ENCODE peak calls at places on chromosomes 7 and 10, in ten cellular contexts. E, I, U, J, C, R, H, M, Q and V are unnamed samples. For H3K4me1, the result is how much of the 10 kb centered on the place peaks cover.

GRCh38 chr10:84356951-84357350 is 28.6 kb downstream of the CCSER2 start:
- DNase-seq in E (peak), I (no peak), U (no peak), J (no peak), C (no peak), R (no peak), H (no peak), M (no peak), Q (no peak), V (peak)

GRCh38 chr7:92496876-92497275 is 19.1 kb upstream of the ERVW-1 start:
- DNase-seq in E (no peak), I (peak), U (no peak), J (no peak), C (no peak), R (no peak), H (no peak), M (peak), Q (no peak), V (no peak)

GRCh38 chr7:127582361-127582760 is 3.0 kb downstream of the GCC1 start:
- DNase-seq in E (no peak), I (no peak), U (no peak), J (no peak), C (peak), R (no peak), H (no peak), M (no peak), Q (peak), V (no peak)

GRCh38 chr7:80480566-80480965 is 31.3 kb downstream of the GNAT3 start:
- DNase-seq in E (no peak), I (no peak), U (no peak), J (no peak), C (no peak), R (no peak), H (no peak), M (peak), Q (no peak), V (no peak)

GRCh38 chr7:86775203-86775602 is 131.5 kb downstream of the GRM3 start:
- DNase-seq in E (no peak), I (no peak), U (no peak), J (no peak), C (no peak), R (no peak), H (no peak), M (no peak), Q (no peak), V (no peak)

GRCh38 chr10:60099998-60100747 is 193.8 kb upstream of the CCDC6 start:
- DNase-seq in E (peak), I (peak), U (no peak), J (peak), C (no peak), R (peak), H (peak), M (peak), Q (no peak), V (peak)

GRCh38 chr10:5089869-5090268 is 4.3 kb upstream of the AKR1C3 start:
- DNase-seq in E (no peak), I (peak), U (no peak), J (no peak), C (no peak), R (peak), H (no peak), M (no peak), Q (no peak), V (peak)

GRCh38 chr7:107564553-107565298 is 955 bp downstream of the DUS4L start:
- DNase-seq in E (no peak), I (peak), U (no peak), J (no peak), C (no peak), R (peak), H (no peak), M (peak), Q (no peak), V (no peak)

GRCh38 chr7:30331338-30331737 is 46.9 kb downstream of the ZNRF2 start:
- DNase-seq in E (no peak), I (peak), U (no peak), J (no peak), C (no peak), R (no peak), H (no peak), M (no peak), Q (no peak), V (no peak)

GRCh38 chr7:88111136-88111748 is 108.6 kb downstream of the SRI start:
- DNase-seq in E (peak), I (peak), U (no peak), J (peak), C (no peak), R (peak), H (peak), M (peak), Q (no peak), V (no peak)

GRCh38 chr10:5305374-5305773 is 59.4 kb upstream of the UCN3 start:
- DNase-seq in E (no peak), I (peak), U (no peak), J (no peak), C (no peak), R (no peak), H (no peak), M (no peak), Q (no peak), V (no peak)

GRCh38 chr10:129467346-129468119 is 492 bp downstream of the MGMT start:
- DNase-seq in E (no peak), I (peak), U (no peak), J (no peak), C (peak), R (no peak), H (no peak), M (no peak), Q (no peak), V (no peak)

GRCh38 chr10:106355450-106355849 is 809.1 kb downstream of the SORCS1 start:
- DNase-seq in E (no peak), I (peak), U (no peak), J (no peak), C (no peak), R (no peak), H (no peak), M (no peak), Q (no peak), V (no peak)

GRCh38 chr7:101087334-101088068 is 2.2 kb downstream of the TRIM56 start:
- DNase-seq in E (no peak), I (no peak), U (no peak), J (no peak), C (no peak), R (no peak), H (no peak), M (no peak), Q (no peak), V (no peak)

GRCh38 chr10:123622381-123622780 is 43.8 kb upstream of the GPR26 start:
- DNase-seq in E (no peak), I (peak), U (no peak), J (no peak), C (no peak), R (no peak), H (no peak), M (no peak), Q (no peak), V (no peak)

GRCh38 chr7:77328669-77329068 is 87.5 kb downstream of the GSAP start:
- DNase-seq in E (no peak), I (peak), U (no peak), J (no peak), C (no peak), R (no peak), H (no peak), M (peak), Q (no peak), V (no peak)

GRCh38 chr10:11179231-11180105 is 161.8 kb downstream of the CELF2 start:
- DNase-seq in E (no peak), I (no peak), U (no peak), J (no peak), C (no peak), R (no peak), H (no peak), M (no peak), Q (no peak), V (no peak)

GRCh38 chr7:5083291-5083690 is 37.6 kb downstream of the RBAK start:
- DNase-seq in E (no peak), I (no peak), U (no peak), J (no peak), C (no peak), R (no peak), H (no peak), M (no peak), Q (no peak), V (no peak)

GRCh38 chr7:155795951-155796350 is 16.3 kb downstream of the SHH start:
- DNase-seq in E (no peak), I (no peak), U (no peak), J (no peak), C (no peak), R (no peak), H (no peak), M (no peak), Q (no peak), V (no peak)

GRCh38 chr10:110208614-110209398 is 1.4 kb downstream of the MXI1 start:
- DNase-seq in E (peak), I (peak), U (no peak), J (no peak), C (peak), R (peak), H (peak), M (no peak), Q (peak), V (no peak)

GRCh38 chr10:29377333-29377961 is 88.6 kb downstream of the LYZL1 start:
- DNase-seq in E (no peak), I (peak), U (no peak), J (no peak), C (no peak), R (peak), H (peak), M (no peak), Q (no peak), V (peak)

GRCh38 chr7:138125119-138125518 is 48.9 kb downstream of the AKR1D1 start:
- DNase-seq in E (no peak), I (peak), U (no peak), J (no peak), C (no peak), R (peak), H (peak), M (peak), Q (no peak), V (no peak)

GRCh38 chr7:78111384-78111783 is 312.8 kb downstream of the PHTF2 start:
- DNase-seq in E (no peak), I (no peak), U (no peak), J (no peak), C (no peak), R (no peak), H (no peak), M (no peak), Q (no peak), V (no peak)

GRCh38 chr7:70728873-70729552 is 402.9 kb upstream of the GALNT17 start:
- DNase-seq in E (no peak), I (no peak), U (no peak), J (no peak), C (no peak), R (no peak), H (no peak), M (peak), Q (peak), V (peak)

GRCh38 chr10:129955591-129956284 is 8.3 kb downstream of the EBF3 start:
- DNase-seq in E (no peak), I (no peak), U (no peak), J (no peak), C (no peak), R (peak), H (peak), M (no peak), Q (no peak), V (no peak)

GRCh38 chr7:120582916-120583315 is 275.0 kb downstream of the TSPAN12 start:
- DNase-seq in E (no peak), I (peak), U (no peak), J (no peak), C (no peak), R (no peak), H (no peak), M (peak), Q (no peak), V (no peak)

GRCh38 chr10:70348228-70348850 is 34.1 kb downstream of the LRRC20 start:
- DNase-seq in E (peak), I (peak), U (no peak), J (no peak), C (no peak), R (peak), H (peak), M (no peak), Q (no peak), V (peak)
- H3K4me1 ChIP-seq in E (under half), I (under half), U (under half), J (under half), C (under half), R (under half), H (under half), M (under half), Q (under half), V (under half)

GRCh38 chr10:112956631-112957350 is 6.7 kb downstream of the TCF7L2 start:
- DNase-seq in E (no peak), I (peak), U (no peak), J (no peak), C (no peak), R (no peak), H (no peak), M (peak), Q (no peak), V (no peak)

GRCh38 chr10:112953760-112954159 is 3.7 kb downstream of the TCF7L2 start:
- DNase-seq in E (no peak), I (peak), U (no peak), J (no peak), C (no peak), R (peak), H (no peak), M (peak), Q (no peak), V (no peak)

GRCh38 chr10:112957589-112958202 is 7.6 kb downstream of the TCF7L2 start:
- DNase-seq in E (no peak), I (peak), U (no peak), J (no peak), C (no peak), R (no peak), H (no peak), M (peak), Q (no peak), V (no peak)

GRCh38 chr10:112954974-112955735 is 5.1 kb downstream of the TCF7L2 start:
- DNase-seq in E (no peak), I (no peak), U (no peak), J (no peak), C (no peak), R (no peak), H (no peak), M (no peak), Q (no peak), V (no peak)

GRCh38 chr10:112955736-112956421 is 5.8 kb downstream of the TCF7L2 start:
- DNase-seq in E (no peak), I (peak), U (no peak), J (no peak), C (no peak), R (peak), H (no peak), M (peak), Q (no peak), V (no peak)
- H3K4me1 ChIP-seq in E (under half), I (half or more), U (under half), J (under half), C (under half), R (half or more), H (half or more), M (half or more), Q (under half), V (under half)

GRCh38 chr10:73044378-73045285 is 52.0 kb downstream of the P4HA1 start:
- DNase-seq in E (no peak), I (peak), U (no peak), J (no peak), C (no peak), R (peak), H (no peak), M (peak), Q (no peak), V (no peak)

GRCh38 chr10:73039635-73040034 is 57.0 kb downstream of the P4HA1 start:
- DNase-seq in E (no peak), I (peak), U (no peak), J (no peak), C (no peak), R (no peak), H (no peak), M (peak), Q (no peak), V (no peak)

GRCh38 chr10:73043319-73043718 is 53.3 kb downstream of the P4HA1 start:
- DNase-seq in E (no peak), I (no peak), U (no peak), J (no peak), C (no peak), R (no peak), H (no peak), M (no peak), Q (no peak), V (no peak)

GRCh38 chr10:73042130-73042529 is 54.5 kb downstream of the P4HA1 start:
- DNase-seq in E (no peak), I (no peak), U (no peak), J (no peak), C (no peak), R (no peak), H (no peak), M (no peak), Q (no peak), V (no peak)

DNA sequence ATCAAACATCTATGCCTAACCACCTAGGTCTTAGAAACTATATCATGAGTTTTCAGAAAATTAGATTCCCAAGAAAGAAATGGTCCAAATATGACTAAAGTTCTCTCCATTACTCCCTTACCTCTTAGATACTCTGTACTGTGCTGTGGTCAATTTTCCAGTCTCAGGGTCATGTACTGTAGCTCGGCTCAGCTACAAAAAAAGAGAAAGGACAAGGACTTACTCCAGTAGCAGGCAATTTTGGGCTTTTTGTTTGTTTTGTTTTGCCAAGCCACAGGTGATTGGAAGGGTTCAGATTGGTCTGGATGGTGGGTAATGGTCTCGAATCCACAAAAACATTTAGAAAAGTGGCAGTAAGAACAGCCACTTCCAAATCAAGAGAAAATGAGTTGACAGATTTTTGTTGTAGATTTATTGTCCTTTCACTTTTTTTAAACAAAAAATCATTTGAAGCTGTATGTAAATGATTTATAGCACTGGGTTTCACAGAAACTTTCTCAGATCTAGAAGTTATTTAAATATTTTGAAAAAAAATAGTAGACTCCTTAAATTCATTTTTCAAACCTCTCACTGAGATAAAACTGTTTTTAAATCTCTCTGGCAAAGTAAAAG is 52.8 kb downstream of the P4HA1 start:
- DNase-seq in E (no peak), I (no peak), U (no peak), J (no peak), C (no peak), R (no peak), H (no peak), M (peak), Q (no peak), V (no peak)
- H3K4me1 ChIP-seq in E (under half), I (under half), U (under half), J (under half), C (under half), R (under half), H (under half), M (under half), Q (under half), V (under half)

GRCh38 chr10:26439436-26440090 is 1.4 kb downstream of the APBB1IP start:
- DNase-seq in E (no peak), I (peak), U (no peak), J (peak), C (no peak), R (no peak), H (no peak), M (no peak), Q (no peak), V (peak)
- H3K4me1 ChIP-seq in E (under half), I (under half), U (under half), J (half or more), C (under half), R (under half), H (under half), M (under half), Q (under half), V (half or more)

GRCh38 chr7:151254316-151254715 is 5.8 kb upstream of the SMARCD3 start:
- DNase-seq in E (no peak), I (no peak), U (no peak), J (no peak), C (no peak), R (no peak), H (no peak), M (no peak), Q (no peak), V (no peak)

GRCh38 chr7:151251926-151252835 is 3.7 kb upstream of the SMARCD3 start:
- DNase-seq in E (no peak), I (peak), U (no peak), J (no peak), C (peak), R (peak), H (peak), M (peak), Q (peak), V (no peak)

GRCh38 chr7:151254851-151255250 is 6.4 kb upstream of the SMARCD3 start:
- DNase-seq in E (no peak), I (no peak), U (no peak), J (no peak), C (no peak), R (no peak), H (no peak), M (no peak), Q (no peak), V (no peak)

GRCh38 chr7:151251328-151251925 is 2.9 kb upstream of the SMARCD3 start:
- DNase-seq in E (peak), I (peak), U (no peak), J (no peak), C (peak), R (peak), H (peak), M (peak), Q (no peak), V (peak)

DNA sequence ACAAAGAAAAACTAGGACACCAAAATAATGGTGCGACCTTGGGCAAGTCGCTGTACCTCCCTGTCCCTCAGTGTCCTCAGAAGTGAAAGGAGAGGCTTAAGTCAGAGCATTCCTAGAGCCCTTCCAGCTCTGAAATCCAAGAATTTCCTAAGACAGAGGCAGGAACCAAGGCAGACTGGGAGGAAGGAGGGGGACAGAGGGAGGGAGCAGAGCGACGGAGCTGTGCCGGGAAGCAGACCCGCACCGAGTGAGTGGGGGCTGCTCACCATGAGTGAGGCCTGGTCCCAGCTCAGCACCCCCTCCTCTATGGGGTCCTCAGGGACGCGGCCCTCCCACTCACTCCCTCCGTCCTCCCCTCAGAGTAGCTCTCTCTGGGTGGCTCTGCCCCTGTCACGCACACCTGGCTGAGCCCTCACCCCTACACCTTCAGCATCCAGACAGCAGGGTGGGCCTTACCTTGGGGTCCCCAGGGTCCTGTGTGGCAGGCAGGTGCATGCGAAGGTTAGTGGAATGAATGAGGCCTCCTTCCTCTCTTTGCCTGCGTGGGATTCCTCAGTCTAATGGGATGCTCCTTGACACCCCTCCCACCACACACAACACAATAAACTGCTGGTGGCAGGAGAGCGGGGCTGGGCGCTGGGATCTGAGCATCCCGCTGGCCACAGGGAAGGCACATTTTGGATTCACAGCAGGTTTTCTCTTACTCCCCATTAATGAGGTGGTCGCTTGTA is 4.6 kb upstream of the SMARCD3 start:
- DNase-seq in E (no peak), I (no peak), U (no peak), J (no peak), C (no peak), R (no peak), H (no peak), M (no peak), Q (no peak), V (no peak)
- H3K4me1 ChIP-seq in E (under half), I (under half), U (under half), J (under half), C (under half), R (under half), H (under half), M (under half), Q (under half), V (under half)

DNA sequence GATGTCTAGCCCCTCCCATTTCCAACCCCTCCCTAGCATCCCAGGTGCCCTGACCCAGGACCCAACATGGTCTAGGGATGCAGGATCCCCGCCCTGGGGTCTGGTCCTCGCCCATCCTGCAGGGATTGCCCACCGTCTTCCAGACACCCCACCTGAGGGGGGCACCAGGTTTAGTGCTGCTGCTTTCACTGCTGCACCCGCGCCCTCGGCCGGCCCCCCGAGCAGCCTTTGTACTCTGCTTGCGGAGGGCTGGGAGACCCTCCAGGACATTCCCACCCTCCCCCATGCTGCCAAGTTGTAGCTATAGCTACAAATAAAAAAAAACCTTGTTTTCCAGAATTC is 9.6 kb downstream of the ZYX start:
- DNase-seq in E (no peak), I (no peak), U (no peak), J (no peak), C (peak), R (no peak), H (no peak), M (no peak), Q (no peak), V (no peak)
- H3K4me1 ChIP-seq in E (under half), I (under half), U (under half), J (under half), C (under half), R (under half), H (under half), M (under half), Q (under half), V (under half)